ENCODE peak calls at places on chromosomes 16 and 17, in seven cellular contexts. V is mesenchymal stem cell; L is choroid plexus epithelial cell; D is cerebellar nuclear complex; O is stimulated activated CD8-positive, alpha-beta memory T cell treated with anti-CD3 and anti-CD28 coated beads, Interleukin-7, amount 100 ng/mL, for 48 hours; M is GM12878; A is NCI-H2081. U is an unnamed sample.

GRCh38 chr16:81652798-81653505 is 126.1 kb upstream of the PLCG2 start:
- DNase-seq in V (no peak), L (no peak), D (no peak), O (no peak), M (no peak), A (peak), U (no peak)

GRCh38 chr17:30021708-30022317 is 80.4 kb downstream of the EFCAB5 start:
- DNase-seq in V (peak), L (peak), D (no peak), O (no peak), M (no peak), A (peak), U (peak)

GRCh38 chr17:56506349-56506748 is 87.2 kb upstream of the NOG start:
- DNase-seq in V (no peak), L (no peak), D (no peak), O (no peak), M (no peak), A (no peak), U (no peak)

GRCh38 chr17:44424828-44425463 is 35.5 kb upstream of the ITGA2B start:
- DNase-seq in V (no peak), L (no peak), D (no peak), O (no peak), M (no peak), A (no peak), U (no peak)

GRCh38 chr16:79165541-79165940 is 435.0 kb downstream of the MAF start:
- DNase-seq in V (no peak), L (no peak), D (no peak), O (no peak), M (no peak), A (no peak), U (no peak)

GRCh38 chr16:12557808-12558207 is 245.9 kb downstream of the CPPED1 start:
- DNase-seq in V (no peak), L (no peak), D (no peak), O (no peak), M (no peak), A (no peak), U (no peak)

GRCh38 chr17:49407981-49408501 is 6.6 kb downstream of the PHB1 start:
- DNase-seq in V (peak), L (peak), D (no peak), O (peak), M (no peak), A (peak), U (peak)

GRCh38 chr17:83180264-83180995 is 101.0 kb downstream of the METRNL start:
- DNase-seq in V (no peak), L (no peak), D (no peak), O (no peak), M (no peak), A (no peak), U (no peak)

GRCh38 chr16:48014349-48015135 is 141.3 kb downstream of the ABCC12 start:
- DNase-seq in V (peak), L (peak), D (no peak), O (no peak), M (no peak), A (no peak), U (no peak)

U was measured in fibroblast of villous mesenchyme.